ENCODE peak calls at places on chromosomes 11 and 22, in eight cellular contexts. R is mucosa of descending colon; Y is AG04449; B is NAMALWA; H is coronary artery; L is osteocyte; C is stimulated activated CD8-positive, alpha-beta memory T cell treated with anti-CD3 and anti-CD28 coated beads, Interleukin-7, amount 100 ng/mL, for 4 hours; F is CD8-positive, alpha-beta memory T cell. Z is an unnamed sample.

GRCh38 chr11:10540915-10541591 is at the start of gene RNF141:
- DNase-seq in R (peak), Y (no peak), B (peak), H (peak), L (peak), C (peak), F (peak), Z (peak)

GRCh38 chr11:32659672-32660071 is 76.0 kb downstream of the EIF3M start:
- DNase-seq in R (no peak), Y (no peak), B (peak), H (no peak), L (no peak), C (no peak), F (no peak), Z (no peak)

GRCh38 chr11:124875401-124875800 is 10.2 kb downstream of the ROBO3 start:
- DNase-seq in R (no peak), Y (no peak), B (no peak), H (peak), L (no peak), C (no peak), F (no peak), Z (no peak)

GRCh38 chr11:93849751-93850584 is 450 bp downstream of the VSTM5 start:
- DNase-seq in R (peak), Y (no peak), B (no peak), H (no peak), L (peak), C (no peak), F (no peak), Z (peak)

GRCh38 chr11:126538071-126538470 is 182.6 kb downstream of the ST3GAL4 start:
- DNase-seq in R (no peak), Y (no peak), B (no peak), H (no peak), L (no peak), C (no peak), F (no peak), Z (no peak)

GRCh38 chr22:19772673-19773469 is 12.3 kb downstream of the TBX1 start:
- DNase-seq in R (peak), Y (no peak), B (peak), H (no peak), L (no peak), C (no peak), F (no peak), Z (peak)

GRCh38 chr22:41523464-41524221 is 20.6 kb downstream of the POLR3H start:
- DNase-seq in R (no peak), Y (no peak), B (no peak), H (no peak), L (no peak), C (no peak), F (no peak), Z (no peak)

GRCh38 chr22:27800250-27801131 is 1.1 kb downstream of the MN1 start:
- DNase-seq in R (no peak), Y (no peak), B (no peak), H (no peak), L (no peak), C (no peak), F (no peak), Z (peak)

GRCh38 chr11:3219281-3219892 is 774 bp upstream of the MRGPRG start:
- DNase-seq in R (peak), Y (no peak), B (no peak), H (peak), L (no peak), C (no peak), F (no peak), Z (no peak)

GRCh38 chr11:72924568-72925190 is 110.5 kb downstream of the ATG16L2 start:
- DNase-seq in R (no peak), Y (no peak), B (peak), H (no peak), L (no peak), C (no peak), F (no peak), Z (no peak)

GRCh38 chr11:57772562-57772961 is 11.0 kb downstream of the CTNND1 start:
- DNase-seq in R (no peak), Y (no peak), B (no peak), H (no peak), L (no peak), C (no peak), F (no peak), Z (no peak)

GRCh38 chr11:47233989-47234668 is 14.5 kb downstream of the ACP2 start:
- DNase-seq in R (no peak), Y (no peak), B (peak), H (no peak), L (no peak), C (no peak), F (no peak), Z (peak)

GRCh38 chr22:26213826-26214225 is 44.6 kb downstream of the SEZ6L start:
- DNase-seq in R (no peak), Y (no peak), B (no peak), H (peak), L (no peak), C (no peak), F (no peak), Z (no peak)

GRCh38 chr11:14972581-14973490 is 685 bp upstream of the CALCA start:
- DNase-seq in R (no peak), Y (no peak), B (no peak), H (no peak), L (no peak), C (no peak), F (no peak), Z (no peak)

GRCh38 chr22:27041745-27042144 is 384.4 kb downstream of the MIAT start:
- DNase-seq in R (no peak), Y (no peak), B (no peak), H (no peak), L (no peak), C (no peak), F (no peak), Z (no peak)

GRCh38 chr11:90525962-90526361 is 303.1 kb upstream of the CHORDC1 start:
- DNase-seq in R (no peak), Y (no peak), B (no peak), H (no peak), L (no peak), C (no peak), F (no peak), Z (no peak)

GRCh38 chr11:96102664-96103068 is 178.8 kb upstream of the MTMR2 start:
- DNase-seq in R (no peak), Y (no peak), B (no peak), H (no peak), L (no peak), C (no peak), F (no peak), Z (no peak)

GRCh38 chr11:86741489-86742435 is 58.6 kb upstream of the PRSS23 start:
- DNase-seq in R (no peak), Y (peak), B (no peak), H (no peak), L (no peak), C (no peak), F (no peak), Z (no peak)

GRCh38 chr11:133907841-133908241 is 48.9 kb downstream of the IGSF9B start:
- DNase-seq in R (no peak), Y (no peak), B (no peak), H (no peak), L (no peak), C (no peak), F (no peak), Z (no peak)

GRCh38 chr22:19524170-19525115 is at the start of gene CLDN5:
- DNase-seq in R (no peak), Y (no peak), B (no peak), H (no peak), L (no peak), C (no peak), F (no peak), Z (peak)

GRCh38 chr22:26318975-26319374 is 110.1 kb upstream of the ASPHD2 start:
- DNase-seq in R (no peak), Y (peak), B (peak), H (no peak), L (no peak), C (no peak), F (no peak), Z (no peak)

GRCh38 chr11:126317681-126318641 is 14.1 kb downstream of the DCPS start:
- DNase-seq in R (peak), Y (peak), B (no peak), H (peak), L (no peak), C (no peak), F (no peak), Z (peak)

GRCh38 chr11:69209421-69209820 is 53.7 kb downstream of the SMIM38 start:
- DNase-seq in R (no peak), Y (no peak), B (no peak), H (peak), L (no peak), C (no peak), F (no peak), Z (no peak)

GRCh38 chr11:58928691-58929090 is 10.6 kb upstream of the GLYATL1 start:
- DNase-seq in R (no peak), Y (no peak), B (no peak), H (no peak), L (no peak), C (no peak), F (no peak), Z (no peak)

GRCh38 chr11:12291767-12292166 is 85.6 kb upstream of the PARVA start:
- DNase-seq in R (no peak), Y (no peak), B (no peak), H (no peak), L (no peak), C (no peak), F (no peak), Z (no peak)